ENCODE peak calls at places on chromosome 6, in four cellular contexts. V is HepG2, I is GM12878, U is H1. E is an unnamed sample. For H4K20me1, the result is how much of the 10 kb centered on the place peaks cover.

GRCh38 chr6:150659046-150659763 is 59.5 kb downstream of the PLEKHG1 start:
- DNase-seq in I (no peak), V (no peak), U (no peak), E (no peak)

GRCh38 chr6:18567380-18567779 is 180.2 kb downstream of the RNF144B start:
- DNase-seq in U (no peak), V (no peak), I (no peak), E (no peak)

GRCh38 chr6:73704260-73704659 is 8.3 kb downstream of the CD109 start:
- DNase-seq in V (peak), I (no peak), U (no peak), E (peak)

GRCh38 chr6:16432075-16433032 is 194.0 kb downstream of the GMPR start:
- DNase-seq in U (no peak), V (no peak), I (peak), E (no peak)

GRCh38 chr6:17115251-17116089 is 13.6 kb downstream of the STMND1 start:
- DNase-seq in V (peak), I (no peak), U (no peak), E (no peak)

GRCh38 chr6:167496707-167497106 is 171.8 kb downstream of the TTLL2 start:
- DNase-seq in V (no peak), I (no peak), U (no peak), E (no peak)

GRCh38 chr6:41713650-41714291 is 21.6 kb downstream of the TFEB start:
- DNase-seq in V (no peak), I (peak), U (no peak), E (no peak)

GRCh38 chr6:142297996-142298753 is 3.6 kb upstream of the ADGRG6 start:
- DNase-seq in V (peak), U (no peak), I (no peak), E (no peak)

GRCh38 chr6:23510778-23511510 is 615.1 kb upstream of the NRSN1 start:
- DNase-seq in U (no peak), V (no peak), I (no peak), E (no peak)

GRCh38 chr6:129766959-129767728 is 57.2 kb upstream of the ARHGAP18 start:
- DNase-seq in V (no peak), I (no peak), U (no peak), E (peak)

GRCh38 chr6:4559281-4559875 is 216.8 kb upstream of the CDYL start:
- DNase-seq in V (no peak), U (no peak), I (no peak), E (no peak)

GRCh38 chr6:27785297-27785696 is 126.9 kb downstream of the OR2B2 start:
- DNase-seq in V (no peak), U (no peak), I (no peak), E (no peak)

GRCh38 chr6:34099878-34100277 is 46.0 kb downstream of the GRM4 start:
- DNase-seq in U (no peak), V (no peak), I (no peak), E (no peak)
- TF ChIP-seq BRCA1 in U (no peak), V (no peak), I (no peak), E (no peak)

GRCh38 chr6:34412643-34413214 is 13.1 kb downstream of the RPS10 start:
- DNase-seq in U (no peak), V (no peak), I (no peak), E (no peak)

GRCh38 chr6:34423254-34423653 is 2.6 kb downstream of the RPS10 start:
- DNase-seq in V (no peak), U (no peak), I (no peak), E (no peak)

GRCh38 chr6:34414999-34415858 is 10.6 kb downstream of the RPS10 start:
- DNase-seq in V (peak), I (no peak), U (no peak), E (peak)

GRCh38 chr6:34416877-34417371 is 8.9 kb downstream of the RPS10 start:
- DNase-seq in U (no peak), V (no peak), I (no peak), E (no peak)

DNA sequence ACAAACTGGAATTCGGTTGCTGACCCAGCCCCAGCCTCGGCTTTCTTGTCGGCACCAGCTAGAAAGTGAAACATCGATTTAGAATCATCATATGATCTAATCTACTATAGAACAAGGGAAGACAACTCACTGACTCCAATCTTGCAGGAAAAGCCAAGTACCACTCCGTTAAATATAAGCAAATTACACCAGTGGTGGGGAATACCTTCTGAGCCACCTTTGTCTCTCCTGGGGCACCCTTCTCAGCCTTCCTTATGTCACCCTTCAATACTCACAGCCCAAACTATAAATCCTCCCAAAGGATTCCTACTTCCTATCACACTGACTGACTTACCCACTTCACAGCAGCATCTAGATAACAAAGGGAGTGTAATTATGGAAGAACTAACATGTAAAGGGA is 7.5 kb downstream of the RPS10 start:
- DNase-seq in U (no peak), I (no peak), V (no peak), E (no peak)
- H4K20me1 ChIP-seq in U (under half), I (under half), V (under half), E (under half)

DNA sequence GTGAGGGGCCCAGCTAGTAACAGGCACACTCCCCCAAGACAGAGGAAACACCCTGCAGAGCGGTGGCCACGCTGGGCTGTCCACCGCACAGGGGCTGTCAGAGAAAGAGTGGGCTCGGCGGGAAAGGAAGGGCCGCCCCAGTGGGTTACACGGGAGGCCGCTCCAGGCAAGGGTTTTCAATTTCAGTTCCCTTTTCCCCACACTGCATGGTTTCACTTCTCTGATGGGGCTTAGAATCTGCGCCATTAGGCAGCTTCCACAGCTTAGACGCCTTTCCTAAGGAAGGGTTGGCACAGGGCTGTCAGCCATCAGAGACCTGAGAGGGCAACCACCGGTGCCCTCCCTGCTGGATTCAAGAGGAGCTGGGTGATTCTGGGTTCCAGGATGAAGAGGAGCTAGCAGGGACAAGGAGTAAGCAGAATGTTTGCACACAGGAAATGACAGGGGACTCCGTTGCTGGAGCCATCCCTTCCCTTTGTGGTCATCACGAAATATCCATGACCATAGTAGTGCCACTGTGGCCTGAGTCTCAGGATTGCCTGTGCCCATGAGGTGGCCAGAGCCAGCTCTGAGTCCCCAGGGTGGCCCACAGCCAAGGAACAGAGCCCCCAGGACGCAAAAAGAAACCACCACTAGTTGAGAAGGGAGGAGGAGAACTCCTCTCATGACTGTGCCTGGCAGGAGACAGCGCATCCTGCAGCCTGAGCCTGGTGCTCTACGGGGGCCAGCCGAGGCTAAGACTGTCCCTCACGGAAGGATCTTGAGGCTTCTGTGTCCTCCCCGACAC is 282.6 kb downstream of the NRN1 start:
- DNase-seq in U (no peak), V (no peak), I (peak), E (no peak)
- TF ChIP-seq BRCA1 in U (no peak), V (no peak), I (no peak), E (no peak)

GRCh38 chr6:156862711-156863110 is 85.5 kb downstream of the ARID1B start:
- DNase-seq in I (no peak), V (no peak), U (no peak), E (no peak)
- H4K20me1 ChIP-seq in I (under half), V (under half), U (under half), E (under half)

DNA sequence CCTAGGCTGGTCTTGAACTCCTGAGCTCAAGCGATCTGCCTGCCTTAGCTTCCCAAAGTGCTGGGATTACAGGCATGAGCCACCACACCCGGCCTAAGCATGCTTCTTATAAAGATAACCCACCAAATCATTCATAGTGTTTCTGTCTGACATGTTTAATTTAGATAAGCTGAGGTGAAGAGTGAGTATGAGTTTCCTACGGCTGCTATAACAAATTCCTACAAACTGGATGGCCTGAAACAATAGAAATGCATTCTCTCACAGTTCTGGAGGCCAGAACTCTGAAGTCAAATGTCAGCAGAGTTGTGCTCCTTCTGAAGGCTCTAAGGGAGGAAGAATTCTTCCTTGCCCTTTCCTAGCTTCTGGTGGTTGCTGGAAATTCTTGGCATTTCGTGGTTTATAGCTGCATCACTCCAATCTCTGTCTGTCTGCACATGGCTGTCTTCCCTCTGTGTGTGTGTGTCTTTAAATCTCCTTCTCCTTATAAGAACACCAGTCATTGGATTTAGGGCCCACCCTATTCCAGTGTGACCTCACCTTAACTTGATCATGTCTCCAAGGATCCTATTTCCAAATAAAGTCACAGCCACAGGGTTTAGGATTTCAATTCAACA is 29.9 kb downstream of the MAPK13 start:
- DNase-seq in U (no peak), I (no peak), V (no peak), E (no peak)
- TF ChIP-seq BRCA1 in U (no peak), I (no peak), V (no peak), E (no peak)

DNA sequence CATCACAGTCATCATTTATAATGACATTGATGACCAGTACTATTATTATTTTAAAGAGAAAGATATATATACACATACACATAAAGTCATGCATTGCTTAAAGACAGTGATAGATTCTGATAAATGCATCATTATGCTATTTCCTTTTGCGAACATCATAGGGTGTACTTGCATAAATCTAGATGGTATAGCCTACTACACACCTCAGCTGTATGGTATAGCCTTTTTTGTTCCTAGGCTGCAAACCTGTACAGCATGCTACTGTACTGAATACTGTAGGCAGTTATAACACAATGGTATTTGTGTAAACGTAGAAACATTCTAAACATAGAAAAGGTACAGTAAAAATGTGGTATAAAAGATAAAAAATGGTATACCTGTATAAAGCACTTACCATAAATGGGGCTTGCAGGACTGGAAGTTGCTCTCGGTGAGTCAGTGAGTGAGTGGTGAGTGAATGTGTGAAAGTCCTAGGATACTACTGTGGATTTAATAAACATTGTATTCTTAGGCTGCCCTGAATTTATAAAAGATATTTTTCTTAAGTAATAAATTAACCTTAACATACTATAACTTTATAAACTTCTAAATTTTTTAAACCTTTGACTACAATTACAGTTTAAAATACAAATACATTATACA is 23.9 kb downstream of the QKI start:
- DNase-seq in I (no peak), U (no peak), V (no peak), E (no peak)
- H4K20me1 ChIP-seq in I (under half), U (under half), V (half or more), E (under half)

E was measured in K562.